ENCODE peak calls at places on chromosomes 4 and X, in seven cellular contexts. L is A549, D is brain microvascular endothelial cell, H is HCT116, Y is WTC11, Z is fibroblast of pulmonary artery, E is cardiac fibroblast. K is an unnamed sample.

GRCh38 chr4:183448436-183448835 is 4.0 kb downstream of the CDKN2AIP start:
- DNase-seq in L (no peak), D (no peak), H (no peak), Y (no peak), Z (no peak), E (peak), K (no peak)

GRCh38 chr4:184416913-184417734 is 57.2 kb downstream of the IRF2 start:
- DNase-seq in L (no peak), D (no peak), H (no peak), Y (no peak), Z (no peak), E (peak), K (no peak)

GRCh38 chr4:86357608-86358007 is 2.2 kb downstream of the MAPK10 start:
- DNase-seq in L (no peak), D (no peak), H (no peak), Y (no peak), Z (no peak), E (no peak), K (no peak)

GRCh38 chrX:16659326-16659725 is 9.4 kb downstream of the S100G start:
- DNase-seq in L (no peak), D (no peak), H (no peak), Y (no peak), Z (no peak), E (no peak), K (no peak)

GRCh38 chrX:34528081-34528480 is 129.0 kb downstream of the TMEM47 start:
- DNase-seq in L (no peak), D (no peak), H (no peak), Y (no peak), Z (no peak), E (peak), K (no peak)

GRCh38 chrX:118495061-118495921 is at the start of gene DOCK11:
- DNase-seq in L (peak), D (peak), H (no peak), Y (peak), Z (peak), E (peak), K (peak)

GRCh38 chr4:188246488-188246887 is 107.2 kb downstream of the TRIML1 start:
- DNase-seq in L (peak), D (no peak), H (peak), Y (peak), Z (no peak), E (peak), K (no peak)

GRCh38 chrX:318068-318738 is 393 bp downstream of the GTPBP6 start:
- DNase-seq in L (peak), D (peak), H (peak), Y (peak), Z (peak), E (peak), K (peak)

GRCh38 chrX:130715299-130715698 is 187.7 kb downstream of the ENOX2 start:
- DNase-seq in L (no peak), D (peak), H (no peak), Y (no peak), Z (peak), E (peak), K (no peak)

GRCh38 chr4:182576609-182577289 is 333.5 kb downstream of the TENM3 start:
- DNase-seq in L (no peak), D (peak), H (no peak), Y (no peak), Z (no peak), E (no peak), K (no peak)

GRCh38 chrX:103330601-103331397 is 760 bp downstream of the TCEAL7 start:
- DNase-seq in L (no peak), D (no peak), H (no peak), Y (peak), Z (peak), E (peak), K (no peak)

GRCh38 chr4:5018096-5018495 is 1.2 kb downstream of the CYTL1 start:
- DNase-seq in L (peak), D (no peak), H (no peak), Y (no peak), Z (no peak), E (no peak), K (no peak)

GRCh38 chrX:38636949-38637819 is 75.8 kb downstream of the TSPAN7 start:
- DNase-seq in L (no peak), D (no peak), H (no peak), Y (no peak), Z (no peak), E (no peak), K (no peak)

GRCh38 chr4:158667651-158668198 is 4.0 kb downstream of the C4orf46 start:
- DNase-seq in L (peak), D (peak), H (no peak), Y (peak), Z (peak), E (peak), K (no peak)

GRCh38 chr4:11675051-11675800 is 246.5 kb upstream of the HS3ST1 start:
- DNase-seq in L (no peak), D (no peak), H (no peak), Y (no peak), Z (no peak), E (no peak), K (no peak)

GRCh38 chr4:42643685-42644084 is 13.2 kb downstream of the ATP8A1 start:
- DNase-seq in L (no peak), D (no peak), H (no peak), Y (no peak), Z (no peak), E (no peak), K (no peak)

GRCh38 chr4:8940792-8941491 is 69.3 kb upstream of the HMX1 start:
- DNase-seq in L (peak), D (no peak), H (no peak), Y (peak), Z (no peak), E (no peak), K (no peak)
- TF ChIP-seq CTCF in L (peak), D (no peak), H (peak), Y (no peak), Z (no peak), E (no peak), K (no peak)

GRCh38 chr4:7530932-7531639 is 96.4 kb upstream of the PSAPL1 start:
- DNase-seq in L (no peak), D (no peak), H (no peak), Y (no peak), Z (no peak), E (no peak), K (no peak)

GRCh38 chr4:7531640-7531994 is 96.9 kb upstream of the PSAPL1 start:
- DNase-seq in L (no peak), D (no peak), H (no peak), Y (peak), Z (no peak), E (no peak), K (no peak)

GRCh38 chr4:7526929-7527535 is 92.3 kb upstream of the PSAPL1 start:
- DNase-seq in L (no peak), D (no peak), H (no peak), Y (no peak), Z (no peak), E (no peak), K (no peak)

GRCh38 chr4:7530026-7530562 is 95.4 kb upstream of the PSAPL1 start:
- DNase-seq in L (no peak), D (no peak), H (no peak), Y (no peak), Z (no peak), E (no peak), K (no peak)

GRCh38 chr4:7529368-7529923 is 94.7 kb upstream of the PSAPL1 start:
- DNase-seq in L (no peak), D (no peak), H (no peak), Y (peak), Z (no peak), E (no peak), K (no peak)
- TF ChIP-seq CTCF in L (no peak), D (no peak), H (no peak), Y (no peak), Z (no peak), E (no peak), K (no peak)

DNA sequence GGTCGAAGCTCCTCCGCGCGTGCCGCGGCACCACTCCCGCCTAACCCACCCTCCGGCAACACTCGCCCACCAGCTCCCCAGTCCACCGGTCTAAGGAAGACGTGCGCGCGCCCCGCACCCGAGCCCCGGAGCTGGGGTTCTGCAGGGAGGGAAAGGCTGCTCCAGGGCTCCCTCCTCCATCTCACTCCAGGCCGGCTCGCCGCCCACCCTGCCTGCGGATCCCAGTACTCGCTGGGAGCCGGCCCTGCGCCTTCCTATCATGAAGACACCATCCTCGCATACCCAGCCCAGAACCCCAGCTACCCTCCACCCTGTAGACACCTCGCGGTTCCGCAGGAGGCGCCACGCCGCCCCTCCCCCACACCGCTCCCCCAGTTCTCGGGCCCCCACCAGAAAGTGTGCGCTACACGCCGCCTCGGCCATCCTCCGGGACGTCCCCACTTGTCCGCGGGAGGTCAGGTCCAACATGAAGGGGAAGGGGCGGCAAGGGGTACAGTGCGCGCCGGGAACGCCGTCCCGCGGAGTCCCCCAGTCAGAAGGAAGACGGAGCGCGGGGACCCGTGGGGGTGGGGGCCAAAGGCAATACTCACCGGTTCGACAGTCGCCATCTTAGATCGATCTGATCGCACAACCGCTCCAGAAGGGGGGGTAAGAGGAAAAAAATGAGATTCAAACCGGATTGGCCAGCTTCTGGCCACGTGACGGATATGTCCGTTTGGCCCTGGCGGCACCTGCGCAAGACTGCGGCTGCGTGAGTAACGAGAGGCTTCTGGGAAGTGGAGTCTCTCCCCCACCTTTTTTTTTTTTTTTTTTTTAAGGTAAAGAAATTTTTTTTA is at the start of gene EIF4E:
- DNase-seq in L (peak), D (peak), H (peak), Y (peak), Z (peak), E (peak), K (peak)
- TF ChIP-seq CTCF in L (no peak), D (peak), H (no peak), Y (no peak), Z (peak), E (peak), K (no peak)

DNA sequence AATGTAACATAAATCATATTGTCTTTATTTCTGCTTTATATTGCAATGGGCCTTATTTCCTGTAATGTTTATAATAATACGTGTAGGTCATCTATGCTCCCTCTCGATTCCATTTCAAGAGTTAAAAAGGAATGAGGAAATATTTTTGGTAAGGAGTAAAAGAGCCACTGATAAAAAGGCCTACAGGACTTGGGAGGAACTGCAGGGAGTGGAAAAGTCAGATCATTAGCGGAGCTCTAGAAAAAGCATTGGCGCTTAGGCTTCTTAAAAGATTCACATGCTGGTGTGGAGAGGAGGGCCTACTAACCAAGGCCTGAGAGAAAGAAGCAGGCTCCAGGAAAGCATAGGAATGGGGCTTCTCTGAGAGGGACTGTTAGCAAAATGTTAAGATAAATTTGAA is 82.9 kb upstream of the PNPLA4 start:
- DNase-seq in L (peak), D (no peak), H (no peak), Y (no peak), Z (no peak), E (no peak), K (no peak)
- TF ChIP-seq CTCF in L (no peak), D (peak), H (no peak), Y (peak), Z (peak), E (no peak), K (no peak)

GRCh38 chrX:134183665-134184064 is 53.3 kb upstream of the CCDC160 start:
- DNase-seq in L (no peak), D (no peak), H (no peak), Y (no peak), Z (no peak), E (no peak), K (no peak)

GRCh38 chrX:134191276-134191675 is 45.7 kb upstream of the CCDC160 start:
- DNase-seq in L (no peak), D (no peak), H (no peak), Y (no peak), Z (no peak), E (no peak), K (no peak)

GRCh38 chrX:134181261-134181660 is 55.7 kb upstream of the CCDC160 start:
- DNase-seq in L (no peak), D (no peak), H (no peak), Y (no peak), Z (no peak), E (no peak), K (no peak)

GRCh38 chrX:134184936-134185335 is 52.0 kb upstream of the CCDC160 start:
- DNase-seq in L (no peak), D (no peak), H (no peak), Y (no peak), Z (no peak), E (no peak), K (no peak)

DNA sequence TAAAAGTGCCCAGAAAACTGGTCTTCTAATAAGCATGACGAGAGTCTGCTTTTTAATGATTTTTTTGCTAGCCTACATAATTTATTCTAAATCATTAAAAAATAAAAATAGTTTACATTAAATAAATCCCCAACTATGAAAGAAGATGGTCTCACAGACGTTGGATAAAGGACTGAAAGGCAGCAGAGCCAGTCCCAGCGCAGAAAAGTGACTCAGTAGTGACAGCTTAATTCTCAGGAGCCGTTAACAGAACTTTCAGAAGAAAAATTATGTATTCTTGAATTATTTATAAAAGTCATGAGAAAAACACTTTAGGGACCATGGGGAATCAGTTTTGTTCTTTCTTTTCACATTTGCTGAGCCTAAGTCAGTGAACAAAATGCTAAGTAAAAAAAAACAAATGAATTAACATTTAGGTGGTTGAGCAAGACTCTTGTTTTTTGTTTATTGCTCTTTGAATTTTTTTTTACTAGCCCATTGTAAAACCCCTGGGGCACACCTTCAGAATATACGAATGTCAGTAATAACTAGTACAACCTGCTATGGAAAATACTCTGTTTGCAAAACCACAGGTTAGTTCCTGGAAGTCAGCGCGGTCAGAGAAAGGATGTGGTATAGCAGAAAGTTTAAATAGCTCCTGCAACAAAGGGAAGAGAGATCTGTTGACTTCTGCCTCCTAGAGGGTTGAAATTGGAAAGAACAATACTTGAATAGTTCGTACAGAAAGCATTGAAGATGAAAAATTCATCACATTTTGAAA is 50.4 kb upstream of the CCDC160 start:
- DNase-seq in L (no peak), D (no peak), H (no peak), Y (no peak), Z (no peak), E (no peak), K (no peak)
- TF ChIP-seq CTCF in L (no peak), D (no peak), H (no peak), Y (no peak), Z (no peak), E (no peak), K (no peak)

DNA sequence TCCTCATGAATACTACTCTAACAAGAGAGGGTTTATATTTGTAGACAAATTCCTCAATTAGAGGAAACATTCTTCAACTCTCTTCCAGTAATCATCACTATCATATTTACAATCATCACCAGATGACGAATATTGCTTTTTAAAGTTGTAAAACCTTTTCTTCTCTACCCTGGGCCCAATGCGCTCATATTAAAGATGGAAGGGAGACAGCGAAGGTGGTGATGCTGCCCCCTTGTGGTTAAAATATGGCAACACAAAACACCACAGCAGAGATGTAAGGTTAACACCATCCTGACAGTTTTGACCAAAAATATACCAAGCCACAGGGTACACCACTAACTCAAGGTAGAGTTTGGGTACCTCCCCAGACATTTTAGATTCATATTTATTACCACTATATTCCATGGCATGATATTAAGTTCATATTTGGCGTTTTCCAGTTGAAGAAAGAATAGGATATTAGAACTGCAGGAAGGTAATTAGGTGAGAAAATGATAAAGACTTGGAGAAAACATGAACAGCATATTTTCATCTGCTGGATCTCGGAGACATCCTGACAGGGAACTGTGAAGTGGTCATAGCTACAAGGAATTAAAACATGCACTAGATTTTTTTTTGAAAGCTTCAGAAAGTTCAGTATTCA is 72.8 kb downstream of the SLC9A7 start:
- DNase-seq in L (peak), D (peak), H (peak), Y (peak), Z (peak), E (peak), K (no peak)
- TF ChIP-seq CTCF in L (peak), D (peak), H (peak), Y (peak), Z (peak), E (peak), K (no peak)